ENCODE peak calls at places on chromosomes 6 and 20, in four cellular contexts. T, P, H and Y are unnamed samples.

GRCh38 chr6:79466222-79466834 is 70.9 kb downstream of the LCA5 start:
- DNase-seq in H (no peak), T (no peak), P (no peak), Y (no peak)

GRCh38 chr6:15969236-15969778 is 159.6 kb upstream of the MYLIP start:
- DNase-seq in T (no peak), H (no peak), P (no peak), Y (no peak)

GRCh38 chr20:43384321-43384940 is 73.3 kb upstream of the SRSF6 start:
- DNase-seq in T (no peak), P (no peak), H (no peak), Y (no peak)

GRCh38 chr6:48315051-48315719 is 204.2 kb upstream of the PTCHD4 start:
- DNase-seq in P (no peak), H (no peak), T (no peak), Y (peak; percentile 43)

GRCh38 chr6:136616527-136616926 is 66.3 kb upstream of the MAP7 start:
- DNase-seq in P (no peak), T (no peak), H (no peak), Y (no peak)

GRCh38 chr6:144278659-144279314 is 6.3 kb upstream of the UTRN start:
- DNase-seq in P (no peak), T (peak; percentile 24), H (no peak), Y (no peak)

GRCh38 chr6:161200610-161201201 is 73.2 kb downstream of the AGPAT4 start:
- DNase-seq in H (no peak), P (no peak), T (no peak), Y (no peak)

GRCh38 chr6:133623065-133623464 is 265.8 kb upstream of the TCF21 start:
- DNase-seq in H (no peak), P (no peak), T (peak; percentile 28), Y (no peak)

GRCh38 chr20:47405775-47406325 is 49.4 kb upstream of the ZMYND8 start:
- DNase-seq in H (no peak), T (no peak), P (no peak), Y (no peak)

GRCh38 chr20:44627364-44628010 is 24.0 kb downstream of the ADA start:
- DNase-seq in H (no peak), P (no peak), T (no peak), Y (no peak)

GRCh38 chr6:12593720-12594540 is 122.6 kb upstream of the PHACTR1 start:
- DNase-seq in P (no peak), T (no peak), H (no peak), Y (peak; percentile 59)

GRCh38 chr6:11412011-11412424 is 125.5 kb upstream of the TMEM170B start:
- DNase-seq in P (no peak), T (no peak), H (no peak), Y (no peak)

GRCh38 chr6:84065718-84066290 is 32.2 kb downstream of the MRAP2 start:
- DNase-seq in H (no peak), T (no peak), P (no peak), Y (no peak)

GRCh38 chr6:137845460-137845859 is 21.6 kb upstream of the TNFAIP3 start:
- DNase-seq in T (no peak), P (no peak), H (no peak), Y (no peak)

GRCh38 chr6:164095056-164095455 is 680.5 kb downstream of the QKI start:
- DNase-seq in P (no peak), T (no peak), H (no peak), Y (no peak)

GRCh38 chr6:105994522-105995402 is 91.4 kb upstream of the PRDM1 start:
- DNase-seq in T (peak; percentile 68), P (peak; percentile 63), H (peak; percentile 46), Y (peak; percentile 84)

GRCh38 chr6:5314191-5314865 is 53.0 kb downstream of the FARS2 start:
- DNase-seq in H (no peak), P (no peak), T (no peak), Y (no peak)

GRCh38 chr6:5318617-5319016 is 57.3 kb downstream of the FARS2 start:
- DNase-seq in H (no peak), T (no peak), P (no peak), Y (no peak)

GRCh38 chr6:5316946-5317345 is 55.6 kb downstream of the FARS2 start:
- DNase-seq in T (no peak), P (no peak), H (no peak), Y (no peak)

GRCh38 chr6:5315883-5316282 is 54.6 kb downstream of the FARS2 start:
- DNase-seq in P (no peak), H (no peak), T (no peak), Y (no peak)
- TF ChIP-seq CTCF in P (no peak), H (no peak), T (no peak), Y (no peak)

GRCh38 chr6:19150307-19150706 is 686.9 kb upstream of the ID4 start:
- DNase-seq in H (no peak), P (no peak), T (no peak), Y (no peak)
- H3K9me3 ChIP-seq in H (no peaks in the 10 kb centered on the region), P (no peaks in the 10 kb centered on the region), T (no peaks in the 10 kb centered on the region), Y (no peaks in the 10 kb centered on the region)

DNA sequence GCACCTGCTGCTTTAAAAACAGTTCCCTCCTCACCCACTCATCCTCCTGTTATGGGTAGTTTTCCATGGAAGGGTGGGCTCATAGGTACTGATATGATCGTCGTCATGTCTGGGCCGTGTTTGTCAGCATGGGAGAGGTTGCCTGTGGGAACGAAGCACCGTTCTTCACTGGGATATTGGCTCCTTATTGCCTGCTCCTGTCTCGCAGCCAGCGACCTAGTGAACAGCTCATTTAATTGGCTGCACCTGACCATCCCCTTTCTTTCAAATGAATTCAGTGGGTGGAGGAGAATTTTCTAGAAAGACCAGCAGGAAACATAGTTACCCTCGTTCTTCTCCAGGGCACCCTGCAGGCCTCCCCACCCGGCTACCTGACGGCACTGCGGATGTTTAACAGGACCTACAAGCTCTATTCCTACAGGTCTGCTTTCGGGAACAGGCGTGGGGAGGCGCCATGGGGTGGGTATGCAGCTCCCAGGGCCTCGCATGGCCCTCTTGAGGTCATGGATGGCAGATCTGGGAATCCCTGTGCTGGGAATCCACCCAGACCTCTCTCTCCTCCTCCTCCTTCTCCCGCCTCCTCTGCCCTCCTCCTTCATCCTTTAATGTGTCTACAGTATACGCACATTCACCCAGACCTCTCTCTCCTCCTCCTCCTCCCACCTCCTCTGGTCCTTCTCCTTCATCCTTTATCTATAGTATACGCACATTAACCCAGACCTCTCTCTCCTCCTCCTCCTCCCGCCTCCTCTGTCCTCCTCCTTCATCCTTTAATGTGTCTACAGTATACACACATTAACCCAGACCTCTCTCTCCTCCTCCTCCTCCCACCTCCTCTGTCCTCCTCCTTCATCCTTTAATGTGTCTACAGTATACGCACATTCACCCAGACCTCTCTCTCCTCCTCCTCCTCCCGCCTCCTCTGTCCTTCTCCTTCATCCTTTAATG is 21.9 kb downstream of the ENTPD6 start:
- DNase-seq in T (no peak), P (no peak), H (no peak), Y (no peak)
- H3K4me1 ChIP-seq in T (no peaks in the 10 kb centered on the region), P (peaks cover 6% of the 10 kb centered on the region), H (peaks cover under 1% of the 10 kb centered on the region), Y (peaks cover 1% of the 10 kb centered on the region)

GRCh38 chr6:107977283-107977682 is 19.3 kb upstream of the SEC63 start:
- DNase-seq in T (no peak), P (no peak), H (no peak), Y (no peak)
- TF ChIP-seq CTCF in T (no peak), P (peak; percentile 30), H (peak; percentile 52), Y (peak; percentile 77)

DNA sequence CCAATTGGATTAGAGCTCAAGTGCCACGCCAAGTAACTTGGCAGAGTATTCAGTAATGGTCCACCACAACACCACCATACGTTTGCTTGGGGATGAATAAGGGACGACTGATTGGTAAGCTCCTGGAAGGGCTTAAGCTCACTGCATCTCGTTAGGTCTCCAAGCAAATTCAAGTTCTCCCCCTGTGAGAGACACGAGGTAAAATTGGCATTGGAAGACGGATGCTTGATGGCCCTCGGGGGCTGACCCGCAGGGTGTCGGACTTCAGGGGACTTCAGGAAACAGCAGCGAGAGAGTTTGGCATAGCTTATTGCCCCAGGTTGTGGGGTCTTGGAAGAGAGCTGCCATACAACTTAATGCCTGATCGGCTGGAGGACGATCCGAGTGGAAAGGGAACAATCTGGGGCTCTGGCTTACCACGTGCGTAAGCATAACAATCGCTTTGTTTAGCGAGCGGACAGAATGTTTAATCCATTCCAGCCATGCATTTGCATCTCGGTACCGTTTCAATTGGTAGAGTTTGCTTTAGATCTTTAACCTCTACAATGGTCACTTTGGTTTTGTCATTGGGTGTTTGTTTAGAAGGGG is 4.8 kb upstream of the ZNFX1 start:
- DNase-seq in H (no peak), T (no peak), P (no peak), Y (peak; percentile 50)
- H3K9me3 ChIP-seq in H (no peaks in the 10 kb centered on the region), T (no peaks in the 10 kb centered on the region), P (peaks cover 36% of the 10 kb centered on the region), Y (peaks cover 56% of the 10 kb centered on the region)

GRCh38 chr6:33427585-33428218 is 7.8 kb downstream of the SYNGAP1 start:
- DNase-seq in H (peak; percentile 75), P (peak; percentile 71), T (peak; percentile 65), Y (peak; percentile 75)

GRCh38 chr6:33429745-33430042 is 9.8 kb downstream of the SYNGAP1 start:
- DNase-seq in T (no peak), H (no peak), P (no peak), Y (no peak)

GRCh38 chr6:33428219-33428890 is 8.5 kb downstream of the SYNGAP1 start:
- DNase-seq in T (peak; percentile 47), P (peak; percentile 37), H (peak; percentile 24), Y (peak; percentile 79)

GRCh38 chr6:33430334-33430733 is 10.5 kb downstream of the SYNGAP1 start:
- DNase-seq in T (no peak), H (no peak), P (no peak), Y (no peak)

DNA sequence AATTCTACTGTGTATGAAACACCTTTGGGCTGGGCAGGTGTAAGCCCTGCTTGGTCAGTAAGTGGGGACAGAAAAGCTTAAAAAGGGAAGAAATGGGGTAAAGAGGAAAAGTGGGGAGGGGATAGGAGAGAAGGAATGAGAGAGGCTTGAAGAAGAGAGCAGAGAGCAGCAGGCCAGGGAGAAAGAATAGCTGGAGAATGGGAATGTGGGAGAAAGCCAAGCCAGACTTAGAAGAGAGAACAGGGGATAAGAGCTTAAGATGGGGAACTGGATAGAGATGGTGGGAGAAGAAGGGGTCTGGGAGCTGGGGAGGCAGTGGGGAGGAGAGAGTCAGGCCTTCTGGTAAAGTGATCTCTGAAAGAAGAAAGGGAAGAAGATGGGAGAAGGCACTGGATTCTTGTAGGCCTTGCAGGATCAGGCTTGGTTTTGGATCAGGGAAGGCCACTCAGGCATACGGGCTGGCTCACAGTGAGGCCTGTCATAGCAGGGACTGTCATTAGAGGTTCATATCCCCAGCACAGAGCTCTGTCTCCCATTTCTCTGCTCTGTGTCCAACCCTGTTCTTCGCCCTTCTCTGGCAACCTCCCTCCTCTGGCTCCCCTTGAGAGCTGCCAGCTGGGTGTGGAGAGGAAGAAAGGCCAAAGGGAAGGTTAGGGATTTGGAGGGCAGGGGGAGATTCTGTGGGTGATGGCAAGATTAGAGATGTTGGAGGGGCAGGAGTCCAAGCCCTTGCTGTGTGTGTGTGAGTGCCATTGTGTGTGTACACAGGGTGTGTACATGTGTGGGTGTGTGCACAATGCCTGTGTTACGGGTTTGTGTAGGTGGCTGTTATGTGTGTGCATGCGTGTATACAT is 9.3 kb downstream of the SYNGAP1 start:
- DNase-seq in P (no peak), T (no peak), H (no peak), Y (no peak)
- H3K4me1 ChIP-seq in P (peaks cover 17% of the 10 kb centered on the region), T (peaks cover 7% of the 10 kb centered on the region), H (peaks cover 60% of the 10 kb centered on the region), Y (peaks cover 11% of the 10 kb centered on the region)

DNA sequence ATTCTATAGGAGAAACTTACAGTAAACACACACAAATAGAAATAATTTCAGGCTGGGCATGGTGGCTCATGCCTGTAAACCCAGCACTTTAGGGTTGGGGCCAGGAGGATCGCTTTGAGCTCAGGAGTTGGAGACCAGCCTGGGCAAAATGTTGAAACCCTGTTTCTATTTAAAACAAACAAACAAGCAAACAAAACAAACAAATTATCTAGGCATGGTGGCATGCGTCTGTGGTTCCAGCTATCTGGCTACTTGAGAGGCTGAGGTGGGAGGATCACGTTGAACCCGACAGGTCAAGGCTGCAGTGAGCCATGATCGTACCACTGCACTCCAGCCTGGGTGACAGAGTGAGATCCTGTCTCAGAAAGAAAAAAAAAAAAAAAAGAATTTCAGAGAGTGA is 64.0 kb downstream of the NHLRC1 start:
- DNase-seq in H (no peak), T (no peak), P (no peak), Y (no peak)
- TF ChIP-seq CTCF in H (no peak), T (no peak), P (no peak), Y (no peak)